ENCODE peak calls at places on chromosome X, in six cellular contexts. Z is esophagus squamous epithelium, O is transverse colon, Y is RWPE2, U is HCT116, C is suprapubic skin. F is an unnamed sample.

GRCh38 chrX:118524344-118524743 is 28.7 kb downstream of the DOCK11 start:
- DNase-seq in O (no peak), C (no peak), Y (no peak), Z (no peak), U (no peak), F (no peak)

GRCh38 chrX:5708209-5708608 is 520.5 kb downstream of the NLGN4X start:
- DNase-seq in Z (no peak), C (no peak), U (no peak), Y (no peak), O (no peak), F (no peak)

GRCh38 chrX:9318213-9318612 is 146.6 kb upstream of the TBL1X start:
- DNase-seq in O (no peak), Z (no peak), Y (no peak), C (no peak), U (no peak), F (no peak)

GRCh38 chrX:1945879-1946278 is 331.0 kb downstream of the ASMT start:
- DNase-seq in Z (no peak), Y (no peak), C (no peak), U (no peak), O (no peak), F (no peak)

GRCh38 chrX:38375888-38376287 is 23.5 kb downstream of the OTC start:
- DNase-seq in Y (no peak), O (no peak), Z (no peak), C (no peak), U (peak), F (no peak)

GRCh38 chrX:48998391-48998790 is 3.7 kb downstream of the GRIPAP1 start:
- DNase-seq in O (no peak), U (no peak), Z (no peak), Y (no peak), C (no peak), F (no peak)

GRCh38 chrX:6120329-6120728 is 108.3 kb downstream of the NLGN4X start:
- DNase-seq in U (no peak), Z (no peak), Y (no peak), C (no peak), O (no peak), F (no peak)

GRCh38 chrX:128035318-128035717 is 16.9 kb downstream of the ACTRT1 start:
- DNase-seq in C (no peak), Z (no peak), Y (no peak), U (no peak), O (no peak), F (no peak)

GRCh38 chrX:135522878-135523693 is 2.6 kb downstream of the INTS6L start:
- DNase-seq in U (no peak), O (no peak), C (no peak), Z (no peak), Y (no peak), F (no peak)

GRCh38 chrX:41802958-41803357 is 79.0 kb downstream of the GPR82 start:
- DNase-seq in O (no peak), Z (no peak), U (no peak), Y (no peak), C (no peak), F (no peak)

GRCh38 chrX:8916697-8917096 is 115.5 kb upstream of the FAM9A start:
- DNase-seq in Z (no peak), U (no peak), C (no peak), Y (no peak), O (no peak), F (no peak)

GRCh38 chrX:153967536-153968214 is 3.9 kb downstream of the HCFC1 start:
- DNase-seq in O (no peak), Y (no peak), C (peak), U (no peak), Z (no peak), F (peak)

GRCh38 chrX:154370300-154370881 is 4.0 kb downstream of the FLNA start:
- DNase-seq in Y (no peak), O (no peak), C (no peak), Z (no peak), U (no peak), F (no peak)

GRCh38 chrX:153319295-153319694 is 2.3 kb downstream of the PNMA6F start:
- DNase-seq in Z (no peak), O (no peak), U (no peak), C (no peak), Y (no peak), F (no peak)

GRCh38 chrX:153968754-153969124 is 2.9 kb downstream of the HCFC1 start:
- DNase-seq in C (peak), O (peak), U (no peak), Z (no peak), Y (no peak), F (peak)

GRCh38 chrX:149903889-149904748 is 23.1 kb downstream of the MAGEA8 start:
- DNase-seq in C (no peak), Z (no peak), Y (no peak), U (no peak), O (no peak), F (no peak)
- TF ChIP-seq CTCF in C (no peak), Z (peak), Y (no peak), U (no peak), O (no peak), F (no peak)

GRCh38 chrX:56233100-56233499 is 944 bp downstream of the KLF8 start:
- DNase-seq in C (no peak), O (no peak), Y (no peak), Z (no peak), U (no peak), F (no peak)

GRCh38 chrX:56228914-56229313 is 3.2 kb upstream of the KLF8 start:
- DNase-seq in O (peak), Z (no peak), Y (no peak), U (no peak), C (no peak), F (no peak)

GRCh38 chrX:56233682-56234081 is 1.5 kb downstream of the KLF8 start:
- DNase-seq in Y (no peak), C (peak), U (peak), O (peak), Z (no peak), F (peak)

GRCh38 chrX:56231706-56232105 is 450 bp upstream of the KLF8 start:
- DNase-seq in C (no peak), O (no peak), Z (no peak), Y (no peak), U (no peak), F (no peak)

DNA sequence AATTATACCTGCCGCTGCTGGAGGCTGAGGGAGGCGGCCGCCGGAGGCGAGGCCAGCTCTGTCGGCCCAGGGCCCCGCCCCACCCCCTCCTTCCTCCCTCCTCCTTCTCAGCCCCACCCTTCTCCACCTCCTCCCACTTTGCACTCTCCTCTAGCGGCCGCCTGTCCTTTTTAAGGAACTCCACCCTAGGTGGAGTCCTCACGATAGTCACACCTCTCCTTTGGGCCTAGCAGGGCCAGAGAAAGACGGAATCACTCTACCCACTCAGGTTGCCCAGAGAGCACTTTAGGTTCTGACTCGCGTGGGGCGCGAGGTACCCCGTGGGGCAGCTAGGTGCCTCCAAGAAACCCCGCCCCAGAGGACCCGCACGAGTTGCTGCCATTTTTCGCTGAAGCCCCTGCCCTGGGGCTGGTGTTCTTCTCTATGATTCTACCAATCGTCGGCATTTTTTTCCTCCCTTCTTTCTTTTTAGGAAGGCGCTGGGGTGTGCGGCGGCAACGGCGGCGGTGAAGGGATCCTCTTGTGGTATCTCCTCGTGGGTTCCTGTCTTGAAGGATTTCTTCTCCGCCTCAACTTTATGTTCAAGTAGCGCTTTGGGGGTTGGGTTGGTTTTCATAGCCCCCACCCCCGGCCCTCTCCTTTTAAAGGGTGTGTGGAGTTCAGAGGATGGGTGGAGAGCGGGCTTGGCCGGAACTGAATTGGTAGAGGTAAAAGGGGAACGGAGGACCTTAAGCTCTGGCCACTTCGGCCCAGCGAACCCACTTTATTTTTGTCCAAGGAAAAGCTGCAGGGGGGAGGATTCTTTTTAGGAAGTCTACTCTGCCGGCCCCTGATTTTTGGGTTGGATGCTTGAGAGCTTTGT is at the start of gene KLF8:
- DNase-seq in Y (no peak), U (peak), O (peak), Z (no peak), C (peak), F (peak)
- H3K27ac ChIP-seq in Y (no peak), U (no peak), O (peak), Z (peak), C (peak), F (no peak)

GRCh38 chrX:13898084-13898483 is 81.2 kb upstream of the GPM6B start:
- DNase-seq in Y (no peak), Z (no peak), O (no peak), U (no peak), C (no peak), F (no peak)
- TF ChIP-seq CTCF in Y (no peak), Z (peak), O (no peak), U (no peak), C (no peak), F (no peak)

DNA sequence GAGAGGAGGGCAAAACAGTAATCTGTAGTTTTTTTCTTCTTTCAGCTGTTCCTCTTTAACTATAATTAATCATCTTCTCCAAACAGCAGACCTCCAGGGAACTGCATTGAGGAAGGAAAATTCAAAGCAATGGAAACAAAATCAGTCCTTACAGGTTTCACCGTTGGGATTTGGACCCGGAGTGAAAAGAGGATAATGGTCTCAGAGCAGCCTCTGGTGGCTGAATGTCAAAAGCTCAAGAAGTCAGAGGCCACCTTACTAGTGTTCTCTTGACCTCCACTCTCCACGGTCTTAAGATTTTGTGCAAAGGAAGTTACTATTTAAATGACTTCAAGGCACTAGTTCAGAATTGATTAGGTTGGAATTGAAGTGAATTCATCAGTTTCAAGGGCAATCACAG is 16.0 kb upstream of the MID1 start:
- DNase-seq in Y (no peak), C (no peak), U (peak), Z (no peak), O (peak), F (no peak)
- H3K27ac ChIP-seq in Y (peak), C (no peak), U (peak), Z (no peak), O (no peak), F (no peak)

GRCh38 chrX:32673193-32673592 is 538.2 kb downstream of the DMD start:
- DNase-seq in C (no peak), U (no peak), O (no peak), Z (no peak), Y (no peak), F (no peak)
- TF ChIP-seq CTCF in C (no peak), U (no peak), O (no peak), Z (no peak), Y (peak), F (no peak)

DNA sequence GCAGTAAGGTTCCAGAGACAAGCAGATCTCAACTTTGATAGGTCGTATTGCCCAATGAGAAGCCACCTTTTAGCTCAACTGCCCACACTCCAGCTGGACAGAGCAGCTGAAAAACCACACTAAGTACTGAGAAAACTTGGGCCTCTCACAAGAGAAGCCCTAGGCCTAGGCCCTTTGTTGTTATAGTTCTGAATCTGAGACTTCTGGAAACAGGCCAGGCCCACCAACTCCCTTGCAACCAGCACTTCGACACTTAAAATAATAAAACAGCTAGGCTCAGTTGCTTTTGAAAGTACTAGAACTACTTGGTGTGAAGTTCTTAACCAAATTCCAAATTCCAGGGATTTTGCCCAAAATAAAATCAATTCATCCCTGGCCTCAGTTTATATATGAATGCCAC is 13.5 kb upstream of the RTL5 start:
- DNase-seq in U (no peak), Z (no peak), O (no peak), C (no peak), Y (no peak), F (no peak)
- H3K27ac ChIP-seq in U (no peak), Z (no peak), O (no peak), C (no peak), Y (no peak), F (no peak)

DNA sequence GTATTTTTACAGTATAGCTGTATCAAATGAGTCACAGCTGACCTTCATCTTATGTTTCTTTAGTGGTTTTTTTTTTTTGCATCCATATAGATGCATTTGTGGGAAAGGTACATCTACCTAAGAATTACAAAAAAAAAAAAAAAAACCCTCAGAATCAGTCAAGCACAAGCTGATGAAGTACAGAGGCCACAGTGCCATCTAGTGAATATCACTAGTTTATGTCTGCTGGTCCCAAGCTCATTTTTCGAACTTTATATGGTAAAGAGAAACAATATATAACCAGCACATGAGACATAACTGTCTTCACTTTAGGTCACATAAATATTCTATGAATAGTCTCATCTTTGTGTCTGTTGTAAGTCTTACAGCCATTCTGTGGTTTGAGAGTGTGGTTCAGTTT is 220.1 kb downstream of the DLG3 start:
- DNase-seq in C (no peak), Z (no peak), U (peak), O (no peak), Y (no peak), F (peak)
- TF ChIP-seq CTCF in C (no peak), Z (peak), U (peak), O (peak), Y (peak), F (no peak)

GRCh38 chrX:18920566-18920965 is 63.3 kb downstream of the PHKA2 start:
- DNase-seq in U (no peak), O (no peak), Z (no peak), Y (no peak), C (no peak), F (no peak)

GRCh38 chrX:18920079-18920478 is 63.8 kb downstream of the PHKA2 start:
- DNase-seq in Y (no peak), C (no peak), Z (no peak), U (no peak), O (no peak), F (no peak)
- H3K27ac ChIP-seq in Y (no peak), C (no peak), Z (no peak), U (no peak), O (no peak), F (no peak)

GRCh38 chrX:68132749-68133148 is 300.5 kb downstream of the OPHN1 start:
- DNase-seq in Y (peak), U (no peak), O (no peak), Z (no peak), C (no peak), F (no peak)
- TF ChIP-seq CTCF in Y (no peak), U (no peak), O (no peak), Z (no peak), C (no peak), F (no peak)

DNA sequence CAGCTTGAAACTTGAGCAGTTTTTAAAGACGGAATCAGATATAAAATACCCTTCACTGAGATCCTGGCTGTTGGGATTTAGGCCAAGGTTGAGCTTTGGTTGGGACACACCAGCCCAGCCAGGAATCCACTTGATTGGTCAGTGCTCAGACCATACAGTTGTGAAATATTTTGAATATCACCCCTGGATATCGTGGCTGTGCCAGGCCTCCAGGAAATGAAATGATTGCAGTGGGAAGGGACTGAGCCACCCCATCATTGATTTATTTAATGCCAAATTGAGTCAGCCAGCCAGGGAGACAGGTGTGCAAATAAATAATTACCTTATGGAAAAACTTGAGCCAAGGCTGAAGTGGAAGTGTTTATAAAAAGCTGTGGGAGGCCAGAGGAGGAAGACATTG is 128.4 kb upstream of the SCML1 start:
- DNase-seq in U (no peak), Z (no peak), Y (no peak), C (no peak), O (no peak), F (no peak)
- H3K27ac ChIP-seq in U (no peak), Z (no peak), Y (peak), C (no peak), O (no peak), F (no peak)